ENCODE peak calls at places on chromosome 10, in nine cellular contexts. H, S, G, J, V, R, U, B and X are unnamed samples.

GRCh38 chr10:132520147-132520811 is 17.3 kb upstream of the INPP5A start:
- DNase-seq in G (no peak), S (peak; percentile 85), J (no peak), H (no peak), V (no peak), U (peak; percentile 67), B (no peak), R (no peak), X (no peak)

GRCh38 chr10:51076442-51076841 is 2.2 kb downstream of the PRKG1 start:
- DNase-seq in V (no peak), J (no peak), G (no peak), R (no peak), H (no peak), B (no peak), S (no peak), U (no peak), X (no peak)

GRCh38 chr10:17808971-17809841 is at the start of gene MRC1:
- DNase-seq in R (no peak), H (no peak), B (no peak), S (no peak), J (no peak), V (no peak), G (no peak), U (no peak), X (no peak)

GRCh38 chr10:97796651-97797050 is 24.9 kb upstream of the SFRP5 start:
- DNase-seq in B (peak; percentile 28), S (no peak), V (no peak), G (peak; percentile 40), J (peak; percentile 7), R (peak; percentile 24), H (no peak), U (no peak), X (no peak)

GRCh38 chr10:90982406-90983008 is 61.6 kb upstream of the ANKRD1 start:
- DNase-seq in V (no peak), B (no peak), H (no peak), J (no peak), S (no peak), G (no peak), U (no peak), R (no peak), X (no peak)

GRCh38 chr10:58266826-58267712 is 625 bp downstream of the IPMK start:
- DNase-seq in H (peak; percentile 60), G (peak; percentile 54), B (peak; percentile 70), J (peak; percentile 45), V (peak; percentile 19), U (peak; percentile 57), R (peak; percentile 59), S (peak; percentile 70), X (peak; percentile 30)

GRCh38 chr10:118940386-118940785 is 89.1 kb upstream of the NANOS1 start:
- DNase-seq in S (no peak), G (no peak), U (peak; percentile 21), H (no peak), V (no peak), R (no peak), B (no peak), J (no peak), X (no peak)

GRCh38 chr10:127307338-127307737 is 110.9 kb upstream of the INSYN2A start:
- DNase-seq in B (no peak), H (no peak), V (no peak), R (no peak), J (no peak), S (no peak), G (no peak), U (no peak), X (no peak)

GRCh38 chr10:95445223-95445836 is 115.8 kb downstream of the SORBS1 start:
- DNase-seq in J (no peak), U (peak; percentile 79), G (no peak), H (peak; percentile 85), R (peak; percentile 65), B (peak; percentile 93), V (no peak), S (peak; percentile 87), X (peak; percentile 12)

GRCh38 chr10:81108516-81109199 is 571.0 kb downstream of the SH2D4B start:
- DNase-seq in R (no peak), G (no peak), B (no peak), V (no peak), H (no peak), U (no peak), J (no peak), S (no peak), X (no peak)

GRCh38 chr10:88457680-88458079 is 125.4 kb downstream of the RNLS start:
- DNase-seq in B (no peak), S (no peak), H (no peak), U (no peak), G (no peak), R (no peak), J (no peak), V (no peak), X (peak; percentile 65)

GRCh38 chr10:112374724-112375541 is 1.0 kb downstream of the ACSL5 start:
- DNase-seq in R (no peak), B (peak; percentile 12), G (peak; percentile 21), H (no peak), V (no peak), U (no peak), J (no peak), S (peak; percentile 22), X (peak; percentile 61)

GRCh38 chr10:15335500-15335899 is 35.6 kb downstream of the FAM171A1 start:
- DNase-seq in S (no peak), H (no peak), G (no peak), B (no peak), J (no peak), V (no peak), R (no peak), U (no peak), X (no peak)

GRCh38 chr10:21166557-21167287 is 269.6 kb upstream of the NEBL start:
- DNase-seq in B (no peak), U (no peak), V (no peak), S (no peak), G (no peak), H (peak; percentile 12), J (no peak), R (no peak), X (no peak)

GRCh38 chr10:9331583-9332008 is 1277.1 kb downstream of the GATA3 start:
- DNase-seq in J (no peak), S (peak; percentile 69), V (peak; percentile 4), R (peak; percentile 83), B (peak; percentile 36), H (peak; percentile 32), U (peak; percentile 63), G (peak; percentile 37), X (peak; percentile 27)

GRCh38 chr10:21284301-21284700 is 241.2 kb downstream of the SKIDA1 start:
- DNase-seq in B (no peak), R (no peak), U (no peak), H (no peak), G (no peak), S (no peak), V (no peak), J (no peak), X (no peak)

GRCh38 chr10:8404721-8405120 is 350.2 kb downstream of the GATA3 start:
- DNase-seq in G (peak; percentile 93), H (peak; percentile 47), J (peak; percentile 78), V (no peak), S (no peak), R (no peak), B (peak; percentile 1), U (no peak), X (peak; percentile 65)

GRCh38 chr10:114632869-114633715 is 25.0 kb downstream of the ABLIM1 start:
- DNase-seq in B (peak; percentile 97), H (peak; percentile 81), R (peak; percentile 69), S (peak; percentile 92), J (no peak), V (no peak), U (peak; percentile 79), G (no peak), X (peak; percentile 64)

GRCh38 chr10:1368772-1369171 is 312.6 kb downstream of the WDR37 start:
- DNase-seq in B (peak; percentile 29), H (peak; percentile 18), V (no peak), U (no peak), J (no peak), R (peak; percentile 72), S (peak; percentile 9), G (no peak), X (peak; percentile 56)

GRCh38 chr10:6014241-6014761 is 37.0 kb upstream of the IL15RA start:
- DNase-seq in H (peak; percentile 59), S (peak; percentile 71), V (no peak), R (peak; percentile 71), G (peak; percentile 82), J (peak; percentile 71), U (peak; percentile 59), B (peak; percentile 45), X (peak; percentile 74)

GRCh38 chr10:75987610-75988009 is 556.2 kb downstream of the LRMDA start:
- DNase-seq in B (peak; percentile 31), U (peak; percentile 56), R (peak; percentile 40), G (no peak), J (no peak), V (no peak), S (peak; percentile 83), H (peak; percentile 92), X (no peak)

GRCh38 chr10:125106586-125106985 is 53.8 kb downstream of the CTBP2 start:
- DNase-seq in R (no peak), V (no peak), S (no peak), G (no peak), H (no peak), B (no peak), J (no peak), U (no peak), X (no peak)

GRCh38 chr10:93245772-93246171 is 172.1 kb downstream of the CYP26A1 start:
- DNase-seq in V (peak; percentile 66), R (no peak), U (no peak), B (no peak), H (no peak), S (no peak), G (no peak), J (no peak), X (no peak)

GRCh38 chr10:5441106-5441505 is 28.7 kb downstream of the NET1 start:
- DNase-seq in V (no peak), J (no peak), G (no peak), B (no peak), S (no peak), U (no peak), H (no peak), R (no peak), X (no peak)

GRCh38 chr10:47340613-47341170 is 7.5 kb upstream of the RBP3 start:
- DNase-seq in V (peak; percentile 17), J (peak; percentile 57), S (peak; percentile 59), R (peak; percentile 64), U (peak; percentile 66), G (peak; percentile 48), B (peak; percentile 63), H (peak; percentile 67), X (peak; percentile 76)

GRCh38 chr10:58414270-58415041 is 29.2 kb downstream of the TFAM start:
- DNase-seq in S (peak; percentile 86), U (peak; percentile 86), V (peak; percentile 23), R (peak; percentile 11), G (no peak), B (peak; percentile 88), J (no peak), H (peak; percentile 87), X (peak; percentile 73)

GRCh38 chr10:7488418-7488829 is 77.6 kb upstream of the SFMBT2 start:
- DNase-seq in V (no peak), B (no peak), U (peak; percentile 20), R (no peak), J (no peak), G (no peak), S (peak; percentile 5), H (no peak), X (peak; percentile 2)

GRCh38 chr10:128124813-128125403 is 1.3 kb downstream of the MKI67 start:
- DNase-seq in H (peak; percentile 33), R (peak; percentile 8), S (no peak), U (no peak), J (no peak), V (no peak), G (peak; percentile 2), B (peak; percentile 20), X (peak; percentile 30)